ENCODE peak calls at places on chromosomes 7 and 10, in four cellular contexts. One of them, this sample, is unnamed.

GRCh38 chr7:99210265-99210970 is 2.5 kb upstream of the KPNA7 start:
- DNase-seq in heart left ventricle: no peak
- DNase-seq in left colon: peak
- DNase-seq in IMR-90: no peak
- DNase-seq in this sample: peak

GRCh38 chr10:42734537-42734936 is 48.1 kb upstream of the BMS1 start:
- DNase-seq in IMR-90: no peak
- DNase-seq in heart left ventricle: no peak
- DNase-seq in left colon: peak
- DNase-seq in this sample: no peak

GRCh38 chr10:118041316-118041715 is 5.4 kb downstream of the RAB11FIP2 start:
- DNase-seq in IMR-90: peak
- DNase-seq in left colon: no peak
- DNase-seq in heart left ventricle: no peak
- DNase-seq in this sample: no peak

GRCh38 chr10:125982256-125982948 is 86.0 kb downstream of the FANK1 start:
- DNase-seq in heart left ventricle: no peak
- DNase-seq in left colon: no peak
- DNase-seq in IMR-90: peak
- DNase-seq in this sample: peak

GRCh38 chr7:129053938-129054437 is 923 bp downstream of the TNPO3 start:
- DNase-seq in heart left ventricle: no peak
- DNase-seq in IMR-90: peak
- DNase-seq in left colon: no peak
- DNase-seq in this sample: no peak

GRCh38 chr7:22732556-22733126 is 5.6 kb downstream of the IL6 start:
- DNase-seq in heart left ventricle: no peak
- DNase-seq in IMR-90: peak
- DNase-seq in left colon: no peak
- DNase-seq in this sample: no peak

GRCh38 chr7:106290319-106290718 is 5.5 kb upstream of the NAMPT start:
- DNase-seq in left colon: peak
- DNase-seq in heart left ventricle: no peak
- DNase-seq in IMR-90: no peak
- DNase-seq in this sample: peak

GRCh38 chr7:116173051-116174028 is 37.0 kb upstream of the TES start:
- DNase-seq in heart left ventricle: no peak
- DNase-seq in IMR-90: peak
- DNase-seq in left colon: no peak
- DNase-seq in this sample: peak

GRCh38 chr7:29955799-29956476 is 33.7 kb downstream of the SCRN1 start:
- DNase-seq in left colon: peak
- DNase-seq in heart left ventricle: no peak
- DNase-seq in IMR-90: no peak
- DNase-seq in this sample: no peak

GRCh38 chr10:60809157-60809556 is 30.9 kb downstream of the CDK1 start:
- DNase-seq in left colon: no peak
- DNase-seq in IMR-90: peak
- DNase-seq in heart left ventricle: no peak
- DNase-seq in this sample: no peak

GRCh38 chr10:100653957-100654834 is 91.2 kb upstream of the PAX2 start:
- DNase-seq in IMR-90: no peak
- DNase-seq in heart left ventricle: no peak
- DNase-seq in left colon: no peak
- DNase-seq in this sample: no peak

GRCh38 chr7:77811895-77812685 is 13.5 kb downstream of the PHTF2 start:
- DNase-seq in left colon: no peak
- DNase-seq in IMR-90: peak
- DNase-seq in heart left ventricle: no peak
- DNase-seq in this sample: no peak

GRCh38 chr10:133442191-133442966 is 11.4 kb upstream of the SCART1 start:
- DNase-seq in heart left ventricle: no peak
- DNase-seq in left colon: no peak
- DNase-seq in IMR-90: no peak
- DNase-seq in this sample: peak

GRCh38 chr10:47330804-47331203 is 8.6 kb downstream of the GDF2 start:
- DNase-seq in IMR-90: no peak
- DNase-seq in heart left ventricle: no peak
- DNase-seq in left colon: peak
- DNase-seq in this sample: peak

GRCh38 chr10:14949291-14949690 is 4.6 kb downstream of the DCLRE1C start:
- DNase-seq in left colon: no peak
- DNase-seq in IMR-90: no peak
- DNase-seq in heart left ventricle: no peak
- DNase-seq in this sample: no peak

GRCh38 chr10:76582536-76582935 is 1055.1 kb downstream of the KCNMA1 start:
- DNase-seq in heart left ventricle: no peak
- DNase-seq in IMR-90: peak
- DNase-seq in left colon: no peak
- DNase-seq in this sample: no peak

GRCh38 chr10:493391-494148 is 195.9 kb downstream of the DIP2C start:
- DNase-seq in left colon: no peak
- DNase-seq in IMR-90: no peak
- DNase-seq in heart left ventricle: no peak
- DNase-seq in this sample: no peak

GRCh38 chr10:108014902-108015177 is 850.3 kb upstream of the SORCS1 start:
- DNase-seq in IMR-90: no peak
- DNase-seq in left colon: no peak
- DNase-seq in heart left ventricle: no peak
- DNase-seq in this sample: no peak

GRCh38 chr7:157431951-157432540 is 95.2 kb downstream of the DNAJB6 start:
- DNase-seq in heart left ventricle: peak
- DNase-seq in left colon: no peak
- DNase-seq in IMR-90: no peak
- DNase-seq in this sample: no peak

GRCh38 chr10:116561026-116561425 is 15.3 kb downstream of the PNLIP start:
- DNase-seq in IMR-90: no peak
- DNase-seq in heart left ventricle: no peak
- DNase-seq in left colon: no peak
- DNase-seq in this sample: no peak

GRCh38 chr7:129390314-129390713 is 43.9 kb upstream of the STRIP2 start:
- DNase-seq in IMR-90: no peak
- DNase-seq in left colon: no peak
- DNase-seq in heart left ventricle: no peak
- DNase-seq in this sample: no peak

GRCh38 chr10:86971146-86971991 is 3.1 kb downstream of the ADIRF start:
- DNase-seq in heart left ventricle: peak
- DNase-seq in left colon: peak
- DNase-seq in IMR-90: peak
- DNase-seq in this sample: peak

GRCh38 chr10:117339979-117340378 is 35.3 kb downstream of the PDZD8 start:
- DNase-seq in heart left ventricle: no peak
- DNase-seq in IMR-90: no peak
- DNase-seq in left colon: no peak
- DNase-seq in this sample: no peak

GRCh38 chr10:127148066-127148932 is 48.1 kb downstream of the INSYN2A start:
- DNase-seq in IMR-90: peak
- DNase-seq in left colon: no peak
- DNase-seq in heart left ventricle: no peak
- DNase-seq in this sample: no peak

GRCh38 chr10:104028146-104028545 is 57.5 kb downstream of the COL17A1 start:
- DNase-seq in left colon: no peak
- DNase-seq in IMR-90: peak
- DNase-seq in heart left ventricle: no peak
- DNase-seq in this sample: no peak

GRCh38 chr7:158075633-158076001 is 512.0 kb downstream of the PTPRN2 start:
- DNase-seq in left colon: no peak
- DNase-seq in IMR-90: no peak
- DNase-seq in heart left ventricle: no peak
- DNase-seq in this sample: no peak

GRCh38 chr10:4532976-4533375 is 293.0 kb upstream of the AKR1E2 start:
- DNase-seq in heart left ventricle: no peak
- DNase-seq in IMR-90: no peak
- DNase-seq in left colon: no peak
- DNase-seq in this sample: no peak

GRCh38 chr7:33547880-33548279 is 357.5 kb upstream of the BMPER start:
- DNase-seq in left colon: no peak
- DNase-seq in IMR-90: peak
- DNase-seq in heart left ventricle: no peak
- DNase-seq in this sample: no peak

GRCh38 chr7:95246935-95247370 is 77.4 kb downstream of the PON1 start:
- DNase-seq in left colon: peak
- DNase-seq in heart left ventricle: peak
- DNase-seq in IMR-90: peak
- DNase-seq in this sample: peak

GRCh38 chr7:55588379-55588699 is 16.0 kb upstream of the VOPP1 start:
- DNase-seq in IMR-90: no peak
- DNase-seq in heart left ventricle: no peak
- DNase-seq in left colon: no peak
- DNase-seq in this sample: no peak

GRCh38 chr7:71883415-71883814 is 528.7 kb downstream of the CALN1 start:
- DNase-seq in left colon: no peak
- DNase-seq in IMR-90: no peak
- DNase-seq in heart left ventricle: no peak
- DNase-seq in this sample: no peak

GRCh38 chr7:10939237-10939910 is 34.3 kb upstream of the PHF14 start:
- DNase-seq in IMR-90: no peak
- DNase-seq in left colon: no peak
- DNase-seq in heart left ventricle: no peak
- DNase-seq in this sample: no peak

GRCh38 chr10:121500591-121501341 is 97.5 kb downstream of the FGFR2 start:
- DNase-seq in left colon: no peak
- DNase-seq in heart left ventricle: no peak
- DNase-seq in IMR-90: no peak
- DNase-seq in this sample: no peak

GRCh38 chr10:11823989-11824346 is 812 bp downstream of the PROSER2 start:
- DNase-seq in heart left ventricle: no peak
- DNase-seq in IMR-90: peak
- DNase-seq in left colon: no peak
- DNase-seq in this sample: no peak

GRCh38 chr10:48981310-48981907 is 41.8 kb upstream of the LRRC18 start:
- DNase-seq in heart left ventricle: peak
- DNase-seq in left colon: peak
- DNase-seq in IMR-90: peak
- DNase-seq in this sample: peak

GRCh38 chr7:34530211-34530610 is 127.8 kb upstream of the NPSR1 start:
- DNase-seq in heart left ventricle: no peak
- DNase-seq in IMR-90: no peak
- DNase-seq in left colon: no peak
- DNase-seq in this sample: no peak

GRCh38 chr10:118865998-118866778 is 111.4 kb upstream of the CACUL1 start:
- DNase-seq in heart left ventricle: no peak
- DNase-seq in left colon: no peak
- DNase-seq in IMR-90: no peak
- DNase-seq in this sample: no peak

GRCh38 chr7:149014309-149014708 is 14.0 kb downstream of the PDIA4 start:
- DNase-seq in left colon: no peak
- DNase-seq in heart left ventricle: no peak
- DNase-seq in IMR-90: no peak
- DNase-seq in this sample: no peak

GRCh38 chr7:40604601-40605438 is 470.0 kb downstream of the SUGCT start:
- DNase-seq in IMR-90: peak
- DNase-seq in left colon: peak
- DNase-seq in heart left ventricle: peak
- DNase-seq in this sample: peak